ENCODE peak calls at places on chromosomes 2 and 18, in six cellular contexts. W is NCI-H345; J is activated effector memory CD4-positive, alpha-beta T cell treated with Interleukin-2 at 50 U/mL for 16 hours; Z is astrocyte of the spinal cord; H is amniotic stem cell; L is HS-27A. Q is an unnamed sample.

GRCh38 chr2:197873293-197873701 is 68.9 kb downstream of the PLCL1 start:
- DNase-seq in W (no peak), J (no peak), Z (peak; percentile 93), H (no peak), L (peak; percentile 51), Q (no peak)

GRCh38 chr2:147345246-147345645 is 499.6 kb upstream of the ACVR2A start:
- DNase-seq in W (no peak), J (no peak), Z (peak; percentile 1), H (no peak), L (peak; percentile 30), Q (no peak)

GRCh38 chr2:198308368-198308767 is 504.0 kb downstream of the PLCL1 start:
- DNase-seq in W (no peak), J (no peak), Z (no peak), H (no peak), L (no peak), Q (no peak)

GRCh38 chr2:1751768-1752725 is 7.7 kb upstream of the PXDN start:
- DNase-seq in W (no peak), J (no peak), Z (no peak), H (no peak), L (no peak), Q (no peak)

GRCh38 chr2:149858214-149858613 is 270.6 kb upstream of the MMADHC start:
- DNase-seq in W (no peak), J (no peak), Z (peak; percentile 36), H (no peak), L (no peak), Q (no peak)

GRCh38 chr2:50490991-50491390 is 540.9 kb downstream of the NRXN1 start:
- DNase-seq in W (no peak), J (no peak), Z (no peak), H (no peak), L (no peak), Q (no peak)

GRCh38 chr2:206783718-206784117 is 18.3 kb downstream of the FASTKD2 start:
- DNase-seq in W (no peak), J (no peak), Z (no peak), H (no peak), L (no peak), Q (no peak)

GRCh38 chr2:97673187-97673914 is 3.8 kb downstream of the C2orf92 start:
- DNase-seq in W (no peak), J (no peak), Z (no peak), H (no peak), L (no peak), Q (no peak)

GRCh38 chr2:208042041-208042440 is 16.7 kb upstream of the PLEKHM3 start:
- DNase-seq in W (no peak), J (no peak), Z (peak; percentile 52), H (no peak), L (no peak), Q (no peak)

GRCh38 chr2:55555977-55556376 is 36.5 kb downstream of the CFAP36 start:
- DNase-seq in W (no peak), J (no peak), Z (no peak), H (no peak), L (no peak), Q (no peak)

GRCh38 chr2:126808929-126809328 is 89.8 kb upstream of the TEX51 start:
- DNase-seq in W (no peak), J (no peak), Z (no peak), H (no peak), L (no peak), Q (peak; percentile 25)

GRCh38 chr18:77000527-77000926 is 132.1 kb downstream of the MBP start:
- DNase-seq in W (peak; percentile 51), J (peak; percentile 12), Z (peak; percentile 46), H (peak; percentile 18), L (no peak), Q (no peak)

GRCh38 chr2:96647681-96648080 is 5.1 kb downstream of the FER1L5 start:
- DNase-seq in W (no peak), J (no peak), Z (no peak), H (no peak), L (no peak), Q (no peak)

GRCh38 chr2:152606081-152606480 is 111.2 kb downstream of the PRPF40A start:
- DNase-seq in W (no peak), J (no peak), Z (no peak), H (no peak), L (no peak), Q (no peak)

GRCh38 chr2:36403675-36404230 is 48.2 kb downstream of the CRIM1 start:
- DNase-seq in W (no peak), J (no peak), Z (peak; percentile 90), H (peak; percentile 52), L (peak; percentile 64), Q (no peak)

GRCh38 chr18:33576999-33577687 is 876 bp upstream of the ASXL3 start:
- DNase-seq in W (no peak), J (no peak), Z (no peak), H (no peak), L (no peak), Q (no peak)

GRCh38 chr18:7923105-7923504 is 356.0 kb downstream of the PTPRM start:
- DNase-seq in W (no peak), J (no peak), Z (no peak), H (no peak), L (no peak), Q (no peak)

GRCh38 chr2:604826-605524 is 72.2 kb downstream of the TMEM18 start:
- DNase-seq in W (no peak), J (no peak), Z (no peak), H (no peak), L (no peak), Q (no peak)

GRCh38 chr2:10883880-10884529 is 27.7 kb upstream of the KCNF1 start:
- DNase-seq in W (peak; percentile 23), J (no peak), Z (no peak), H (no peak), L (no peak), Q (no peak)

GRCh38 chr2:125227843-125228392 is 1202.8 kb downstream of the CNTNAP5 start:
- DNase-seq in W (no peak), J (no peak), Z (no peak), H (no peak), L (no peak), Q (no peak)

GRCh38 chr2:178517496-178517895 is 37.2 kb downstream of the PLEKHA3 start:
- DNase-seq in W (no peak), J (no peak), Z (peak; percentile 9), H (no peak), L (no peak), Q (no peak)

GRCh38 chr18:9475643-9476580 is 599 bp downstream of the RALBP1 start:
- DNase-seq in W (no peak), J (no peak), Z (peak; percentile 29), H (peak; percentile 12), L (peak; percentile 22), Q (peak; percentile 62)

GRCh38 chr2:129277611-129278010 is 701.9 kb upstream of the RAB6C start:
- DNase-seq in W (no peak), J (no peak), Z (no peak), H (no peak), L (no peak), Q (no peak)

GRCh38 chr2:150156940-150157339 is 330.5 kb downstream of the RND3 start:
- DNase-seq in W (no peak), J (no peak), Z (no peak), H (no peak), L (no peak), Q (no peak)

GRCh38 chr18:29644276-29644675 is 1398.3 kb downstream of the DSC3 start:
- DNase-seq in W (no peak), J (no peak), Z (peak; percentile 57), H (peak; percentile 0), L (peak; percentile 59), Q (no peak)

GRCh38 chr2:30636311-30636710 is 170.9 kb downstream of the CAPN13 start:
- DNase-seq in W (no peak), J (no peak), Z (no peak), H (no peak), L (no peak), Q (no peak)

GRCh38 chr18:3265564-3266033 is 3.7 kb downstream of the MYL12B start:
- DNase-seq in W (no peak), J (no peak), Z (no peak), H (no peak), L (no peak), Q (no peak)

GRCh38 chr18:78407456-78407823 is 572.2 kb upstream of the SALL3 start:
- DNase-seq in W (peak; percentile 42), J (no peak), Z (no peak), H (no peak), L (no peak), Q (peak; percentile 75)

GRCh38 chr2:192604295-192604694 is 409.6 kb upstream of the TMEFF2 start:
- DNase-seq in W (no peak), J (no peak), Z (no peak), H (no peak), L (no peak), Q (no peak)

GRCh38 chr2:74304332-74305148 is 38.7 kb downstream of the SLC4A5 start:
- DNase-seq in W (no peak), J (no peak), Z (no peak), H (no peak), L (no peak), Q (no peak)